ENCODE peak calls at places on chromosomes 3 and 15, in eight cellular contexts. A is left ventricle myocardium inferior, H is A549, I is PC-9, C is thoracic aorta, Q is IMR-90, T is cardiac muscle cell, G is heart right ventricle. O is an unnamed sample.

GRCh38 chr3:72320911-72321385 is 527.3 kb downstream of the SHQ1 start:
- DNase-seq in Q (no peak), T (no peak), G (peak; percentile 42), C (no peak), I (no peak), A (peak; percentile 46), H (no peak), O (no peak)

GRCh38 chr15:88440021-88440420 is 27.2 kb downstream of the MRPL46 start:
- DNase-seq in I (no peak), G (no peak), C (no peak), H (peak; percentile 42), Q (peak; percentile 78), T (peak; percentile 29), A (no peak), O (peak; percentile 50)

GRCh38 chr3:127217594-127218456 is 24.9 kb downstream of the PRR23E start:
- DNase-seq in I (peak; percentile 72), T (peak; percentile 3), G (no peak), H (no peak), Q (peak; percentile 1), A (no peak), C (no peak), O (peak; percentile 40)

GRCh38 chr15:60507596-60508424 is 28.9 kb upstream of the ICE2 start:
- DNase-seq in G (peak; percentile 50), A (no peak), H (peak; percentile 75), I (peak; percentile 45), Q (peak; percentile 77), T (peak; percentile 78), C (no peak), O (peak; percentile 66)

GRCh38 chr15:93584021-93584420 is 495.0 kb upstream of the RGMA start:
- DNase-seq in H (no peak), C (no peak), G (peak; percentile 9), T (no peak), Q (no peak), I (no peak), A (peak; percentile 19), O (no peak)

GRCh38 chr15:39685999-39686613 is 96.5 kb downstream of the FSIP1 start:
- DNase-seq in T (peak; percentile 78), A (no peak), C (no peak), H (peak; percentile 56), Q (peak; percentile 70), I (peak; percentile 34), G (peak; percentile 32), O (peak; percentile 46)

GRCh38 chr3:171285287-171285686 is 174.9 kb downstream of the TNIK start:
- DNase-seq in T (no peak), H (no peak), A (no peak), G (no peak), Q (no peak), I (no peak), C (no peak), O (peak; percentile 5)

GRCh38 chr3:52291508-52292181 is 4.0 kb downstream of the GLYCTK start:
- DNase-seq in Q (no peak), I (peak; percentile 21), A (no peak), G (peak; percentile 33), T (no peak), H (no peak), C (no peak), O (no peak)

GRCh38 chr3:32310918-32311839 is 72.7 kb downstream of the CMTM8 start:
- DNase-seq in Q (no peak), G (no peak), I (no peak), H (no peak), T (no peak), C (no peak), A (no peak), O (no peak)

GRCh38 chr3:78907367-78907766 is 860.4 kb downstream of the ROBO1 start:
- DNase-seq in A (no peak), I (no peak), T (peak; percentile 35), G (no peak), C (no peak), H (no peak), Q (peak; percentile 35), O (no peak)

GRCh38 chr3:52023860-52024764 is 28.4 kb upstream of the RPL29 start:
- DNase-seq in I (no peak), Q (no peak), H (no peak), G (no peak), C (no peak), A (no peak), T (no peak), O (no peak)

GRCh38 chr15:59764775-59765174 is 75.7 kb upstream of the BNIP2 start:
- DNase-seq in I (no peak), Q (no peak), T (no peak), A (no peak), G (no peak), C (no peak), H (peak; percentile 24), O (no peak)

GRCh38 chr15:83323296-83323711 is 38.8 kb upstream of the BNC1 start:
- DNase-seq in I (no peak), G (peak; percentile 13), C (no peak), T (peak; percentile 93), H (peak; percentile 95), A (no peak), Q (peak; percentile 98), O (peak; percentile 42)

GRCh38 chr15:78206326-78207109 is 27.8 kb downstream of the ACSBG1 start:
- DNase-seq in I (peak; percentile 38), G (no peak), C (no peak), Q (peak; percentile 14), T (peak; percentile 36), A (no peak), H (no peak), O (no peak)

GRCh38 chr15:49031764-49032270 is 14.4 kb downstream of the SECISBP2L start:
- DNase-seq in A (no peak), I (no peak), T (no peak), C (no peak), H (no peak), G (no peak), Q (peak; percentile 17), O (no peak)

GRCh38 chr15:32993285-32993684 is 201.2 kb downstream of the FMN1 start:
- DNase-seq in C (no peak), A (no peak), H (peak; percentile 40), T (peak; percentile 47), I (no peak), G (no peak), Q (no peak), O (no peak)

DNA sequence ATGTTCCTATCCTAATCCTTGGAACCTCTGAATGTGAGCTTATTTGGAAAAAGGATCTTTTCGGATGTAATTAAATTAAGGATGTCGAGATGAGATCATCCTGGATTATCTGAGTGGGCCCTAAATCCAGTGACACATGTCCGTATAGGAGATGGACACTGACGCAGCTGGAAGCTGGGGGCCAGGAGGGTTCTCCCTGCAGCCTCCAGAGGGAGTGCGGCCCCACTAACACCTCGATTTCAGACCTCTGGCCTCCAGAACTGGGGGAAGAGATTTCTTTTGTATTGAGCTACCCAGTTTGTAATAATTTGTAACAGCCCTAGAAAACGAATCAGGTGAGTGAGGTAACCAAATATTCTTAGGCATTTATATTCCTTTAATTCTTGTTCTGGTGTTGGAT is 2.5 kb downstream of the DNAJB8 start:
- DNase-seq in Q (no peak), G (peak; percentile 16), I (no peak), T (no peak), C (no peak), A (no peak), H (no peak), O (no peak)
- TF ChIP-seq CTCF in Q (no peak), G (peak; percentile 54), I (no peak), T (peak; percentile 20), C (no peak), A (peak; percentile 61), H (no peak), O (no peak)

GRCh38 chr3:66693461-66693912 is 192.7 kb upstream of the LRIG1 start:
- DNase-seq in H (no peak), G (peak; percentile 6), I (no peak), Q (peak; percentile 43), A (peak; percentile 25), T (peak; percentile 41), C (no peak), O (no peak)
- H3K27ac ChIP-seq in H (no peak overlapping the region), G (no peak overlapping the region), I (no peak overlapping the region), Q (no peak overlapping the region), A (no peak overlapping the region), T (no peak overlapping the region), C (no peak overlapping the region), O (no peak overlapping the region)

GRCh38 chr15:76060098-76060989 is 559 bp downstream of the TMEM266 start:
- DNase-seq in A (no peak), H (peak; percentile 13), T (no peak), I (no peak), G (no peak), C (no peak), Q (no peak), O (no peak)

GRCh38 chr15:76061700-76062099 is 1.9 kb downstream of the TMEM266 start:
- DNase-seq in H (no peak), Q (no peak), A (no peak), I (no peak), T (no peak), C (no peak), G (no peak), O (no peak)

GRCh38 chr15:76057332-76058000 is 2.3 kb upstream of the TMEM266 start:
- DNase-seq in C (no peak), H (peak; percentile 53), T (peak; percentile 57), A (no peak), G (peak; percentile 14), I (peak; percentile 15), Q (peak; percentile 22), O (peak; percentile 45)

GRCh38 chr15:76058714-76059319 is 968 bp upstream of the TMEM266 start:
- DNase-seq in Q (no peak), A (no peak), G (no peak), I (no peak), C (no peak), T (peak; percentile 10), H (peak; percentile 68), O (no peak)

DNA sequence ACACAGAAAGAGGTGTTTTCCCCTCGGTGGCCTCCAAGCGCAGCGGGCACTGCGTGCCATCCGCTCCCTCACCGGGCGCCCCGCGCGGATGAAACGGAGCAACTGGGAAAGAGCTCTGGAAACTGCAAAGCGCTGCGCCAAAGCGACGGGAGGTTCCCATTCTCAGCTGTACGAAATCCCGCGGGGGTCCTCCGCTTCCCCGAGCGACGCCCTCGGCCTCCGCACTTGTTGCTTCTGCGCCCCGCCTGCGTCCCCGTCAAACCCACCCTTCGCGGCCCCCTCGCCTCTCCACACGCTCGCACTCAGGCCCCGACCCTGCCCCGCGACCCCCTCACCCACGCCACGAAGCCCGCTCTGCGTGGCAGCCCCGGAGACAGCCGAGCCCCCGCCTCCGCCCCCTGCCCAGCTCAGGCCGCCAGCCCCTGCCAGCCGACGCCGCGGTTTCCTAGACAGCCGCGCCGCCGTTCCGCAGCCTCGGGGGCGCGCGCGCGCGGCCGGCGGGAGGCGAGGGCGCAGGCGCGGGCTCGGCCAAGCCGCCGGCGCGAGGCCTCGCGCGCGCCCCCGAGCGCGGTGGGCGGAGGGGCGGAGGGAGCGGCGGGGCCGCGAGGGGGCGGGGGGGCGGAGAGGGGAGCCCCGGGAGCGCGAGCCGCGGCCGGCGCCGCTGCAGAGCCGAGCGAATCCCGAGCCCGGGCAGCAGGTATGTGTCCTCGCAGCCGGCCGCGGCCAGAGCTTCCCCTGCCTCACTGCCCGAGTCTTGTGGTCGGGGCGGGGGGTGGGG is at the start of gene TMEM266:
- DNase-seq in A (peak; percentile 39), C (no peak), T (peak; percentile 20), H (peak; percentile 43), G (peak; percentile 7), Q (peak; percentile 5), I (peak; percentile 37), O (peak; percentile 57)
- TF ChIP-seq CTCF in A (no peak), C (no peak), T (no peak), H (no peak), G (no peak), Q (no peak), I (no peak), O (no peak)

DNA sequence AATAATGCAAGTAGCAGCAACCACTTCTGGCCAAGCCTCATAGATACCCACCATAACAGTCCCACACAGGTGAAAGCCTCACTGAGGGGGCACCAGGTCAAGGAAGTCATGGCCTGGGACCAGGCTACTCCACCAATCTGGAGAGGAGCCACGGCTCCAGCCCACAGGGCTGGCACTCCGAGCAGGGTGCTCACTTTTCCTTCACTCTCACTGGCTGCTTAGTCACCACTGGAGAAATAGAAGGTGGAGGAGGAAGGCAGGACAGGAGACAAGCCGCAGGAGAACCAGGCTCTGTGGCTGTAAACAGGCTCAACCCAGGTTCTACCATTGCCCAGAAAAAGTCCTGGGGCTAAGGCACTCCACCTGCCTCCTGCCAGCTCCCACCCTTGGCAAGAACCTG is 1.2 kb downstream of the USP19 start:
- DNase-seq in T (no peak), Q (peak; percentile 7), I (no peak), H (no peak), G (no peak), C (no peak), A (no peak), O (no peak)
- H3K27ac ChIP-seq in T (peak overlapping the region; percentile 98), Q (peak overlapping the region; percentile 86), I (peak overlapping the region; percentile 76), H (peak overlapping the region; percentile 99), G (peak overlapping the region; percentile 95), C (peak overlapping the region; percentile 97), A (peak overlapping the region; percentile 98), O (peak overlapping the region; percentile 95)